ENCODE peak calls at places on chromosomes 16 and 17, in six cellular contexts. M is CD4-positive, CD25-positive, alpha-beta regulatory T cell; W is suprapubic skin; A is HAP-1; Q is left lung; T is mammary epithelial cell. D is an unnamed sample.

GRCh38 chr17:17698869-17699351 is 17.7 kb downstream of the RAI1 start:
- DNase-seq in Q (no peak), A (no peak), W (no peak), T (no peak), M (no peak), D (no peak)

GRCh38 chr17:49994085-49995054 is 654 bp downstream of the DLX3 start:
- DNase-seq in W (peak; percentile 78), A (peak; percentile 68), Q (no peak), T (no peak), M (no peak), D (no peak)

GRCh38 chr16:68071547-68071901 is 13.6 kb upstream of the NFATC3 start:
- DNase-seq in T (no peak), A (no peak), Q (no peak), W (no peak), M (no peak), D (no peak)

GRCh38 chr16:50884066-50884860 is 142.4 kb downstream of the CYLD start:
- DNase-seq in W (no peak), Q (no peak), A (peak; percentile 75), T (no peak), M (peak; percentile 2), D (no peak)

GRCh38 chr17:43085489-43085888 is 39.7 kb downstream of the BRCA1 start:
- DNase-seq in W (no peak), A (no peak), T (no peak), Q (no peak), M (no peak), D (no peak)

GRCh38 chr17:49518346-49519078 is 23.4 kb downstream of the NGFR start:
- DNase-seq in M (no peak), T (no peak), Q (no peak), A (no peak), W (peak; percentile 57), D (no peak)

GRCh38 chr17:38667099-38667786 is 7.5 kb downstream of the EPOP start:
- DNase-seq in Q (peak; percentile 66), W (peak; percentile 82), T (peak; percentile 47), M (peak; percentile 57), A (peak; percentile 85), D (peak; percentile 60)

GRCh38 chr16:3776316-3776715 is 59.0 kb upstream of the TRAP1 start:
- DNase-seq in W (no peak), M (no peak), Q (peak; percentile 82), A (no peak), T (no peak), D (no peak)

GRCh38 chr17:50908860-50909764 is 43.0 kb upstream of the TOB1 start:
- DNase-seq in W (peak; percentile 90), T (no peak), A (no peak), Q (no peak), M (peak; percentile 35), D (peak; percentile 62)

DNA sequence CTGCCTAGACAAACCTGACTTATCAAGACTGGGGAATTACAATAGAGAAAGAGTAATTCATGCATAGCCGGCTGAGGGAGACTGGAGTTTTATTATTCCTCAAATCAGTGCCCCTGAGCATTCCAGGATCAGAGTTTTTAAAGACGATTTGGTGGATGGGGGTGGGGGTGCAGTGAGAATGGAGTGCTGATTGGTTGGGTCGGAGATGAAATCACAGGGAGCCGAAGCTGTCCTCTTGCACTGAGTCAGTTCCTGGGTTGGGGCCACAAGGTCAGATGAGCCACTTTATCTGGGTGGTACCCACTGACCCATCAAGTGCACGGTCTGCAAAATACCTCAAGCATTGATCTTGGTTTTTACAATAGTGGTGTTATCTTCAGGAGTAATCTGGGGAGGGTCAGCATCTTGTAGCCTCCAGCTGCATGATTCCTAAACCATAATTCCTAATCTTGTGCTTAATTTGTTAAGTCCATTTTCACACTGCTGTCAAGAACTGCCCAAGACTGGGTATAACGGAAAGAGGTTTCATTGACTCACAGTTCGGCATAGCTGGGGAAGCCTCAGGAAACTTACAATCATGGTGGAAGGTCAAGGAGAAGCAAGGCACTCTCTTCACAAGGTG is 69.6 kb downstream of the MARF1 start:
- DNase-seq in T (no peak), Q (no peak), W (no peak), M (no peak), A (no peak), D (no peak)
- H3K9me3 ChIP-seq in T (no peaks in the 10 kb centered on the region), Q (no peaks in the 10 kb centered on the region), W (no peaks in the 10 kb centered on the region), M (no peaks in the 10 kb centered on the region), A (no peaks in the 10 kb centered on the region), D (no peaks in the 10 kb centered on the region)

DNA sequence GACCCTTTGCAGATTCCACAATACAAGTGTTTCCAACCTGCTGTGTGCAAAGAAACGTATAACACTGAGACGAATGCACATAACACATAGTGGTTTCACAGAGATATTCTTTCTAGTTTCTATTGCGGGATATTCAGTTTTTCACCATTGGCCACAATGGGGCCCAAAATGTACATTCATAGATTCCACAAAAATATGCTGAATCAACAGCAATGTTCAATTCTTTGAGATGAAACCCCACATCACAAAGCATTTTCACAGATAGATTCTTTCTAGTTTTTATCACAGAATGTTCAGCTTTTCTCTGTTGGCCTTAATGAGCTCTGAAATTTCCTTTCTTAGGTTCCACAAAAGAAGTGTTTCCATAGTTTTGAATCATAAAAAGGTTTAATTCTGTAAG is 2472.3 kb downstream of the TP53TG3F start:
- DNase-seq in M (no peak), Q (no peak), T (no peak), A (no peak), W (no peak), D (no peak)
- H3K9me3 ChIP-seq in M (peaks cover 53% of the 10 kb centered on the region), Q (peaks cover 90% of the 10 kb centered on the region), T (peaks cover 31% of the 10 kb centered on the region), A (peaks cover 5% of the 10 kb centered on the region), W (peaks cover 27% of the 10 kb centered on the region), D (peaks cover 60% of the 10 kb centered on the region)

DNA sequence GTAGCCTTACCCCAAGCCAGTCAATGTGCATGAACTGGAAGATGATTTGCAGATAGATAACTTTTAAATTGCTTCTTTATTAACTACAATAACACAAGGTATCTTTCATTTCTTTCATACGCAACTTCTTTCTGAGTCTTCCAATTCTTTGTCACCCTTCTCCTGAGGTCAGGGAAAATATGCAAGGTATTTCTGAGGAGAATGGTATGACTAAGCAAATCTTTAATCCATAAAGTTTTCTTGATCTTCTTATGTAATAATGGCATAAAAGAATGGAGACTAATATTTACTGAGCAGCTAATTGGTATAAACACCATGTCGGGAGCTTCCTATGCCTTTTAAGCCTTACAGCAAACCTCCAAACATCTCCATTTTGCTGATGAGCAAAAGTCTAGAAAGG is 438.9 kb downstream of the KCNJ2 start:
- DNase-seq in Q (no peak), M (no peak), A (no peak), T (no peak), W (no peak), D (no peak)
- H3K9me3 ChIP-seq in Q (no peaks in the 10 kb centered on the region), M (no peaks in the 10 kb centered on the region), A (no peaks in the 10 kb centered on the region), T (no peaks in the 10 kb centered on the region), W (no peaks in the 10 kb centered on the region), D (no peaks in the 10 kb centered on the region)

GRCh38 chr16:61324044-61324443 is 712.2 kb downstream of the CDH8 start:
- DNase-seq in A (no peak), W (no peak), T (no peak), Q (no peak), M (no peak), D (no peak)

GRCh38 chr16:61323456-61323855 is 712.8 kb downstream of the CDH8 start:
- DNase-seq in W (no peak), A (peak; percentile 10), M (no peak), Q (no peak), T (peak; percentile 81), D (no peak)
- H3K9me3 ChIP-seq in W (no peaks in the 10 kb centered on the region), A (no peaks in the 10 kb centered on the region), M (peaks cover 24% of the 10 kb centered on the region), Q (peaks cover 3% of the 10 kb centered on the region), T (no peaks in the 10 kb centered on the region), D (no peaks in the 10 kb centered on the region)